ENCODE peak calls at places on chromosomes 7 and 10, in six cellular contexts. M is GM12891, K is K562, N is H1, S is HepG2, I is GM12878. Q is an unnamed sample.

GRCh38 chr10:95480102-95480900 is 80.9 kb downstream of the SORBS1 start:
- DNase-seq in M (no peak), K (peak; percentile 25), N (no peak), S (no peak), I (no peak), Q (no peak)

GRCh38 chr10:124090630-124091209 is 2.7 kb downstream of the CHST15 start:
- DNase-seq in M (no peak), K (no peak), N (no peak), S (peak; percentile 34), I (no peak), Q (no peak)

GRCh38 chr7:3832199-3832598 is 531.1 kb downstream of the SDK1 start:
- DNase-seq in M (no peak), K (no peak), N (no peak), S (no peak), I (no peak), Q (no peak)

GRCh38 chr7:66099232-66099550 is 15.5 kb upstream of the CRCP start:
- DNase-seq in M (no peak), K (no peak), N (no peak), S (no peak), I (no peak), Q (no peak)

GRCh38 chr7:98745722-98746318 is 124.0 kb downstream of the TMEM130 start:
- DNase-seq in M (peak; percentile 58), K (peak; percentile 84), N (no peak), S (peak; percentile 53), I (no peak), Q (peak; percentile 55)

GRCh38 chr7:96285579-96285978 is 36.3 kb downstream of the SLC25A13 start:
- DNase-seq in M (no peak), K (no peak), N (no peak), S (no peak), I (no peak), Q (no peak)

GRCh38 chr7:74234549-74234948 is 19.6 kb downstream of the RFC2 start:
- DNase-seq in M (no peak), K (no peak), N (no peak), S (no peak), I (no peak), Q (no peak)

GRCh38 chr7:45268013-45268412 is 110.4 kb downstream of the RAMP3 start:
- DNase-seq in M (no peak), K (no peak), N (no peak), S (no peak), I (no peak), Q (no peak)

GRCh38 chr10:35188954-35189353 is 62.3 kb downstream of the CREM start:
- DNase-seq in M (no peak), K (no peak), N (no peak), S (no peak), I (no peak), Q (no peak)

GRCh38 chr7:133936074-133936473 is 191.1 kb upstream of the LRGUK start:
- DNase-seq in M (no peak), K (no peak), N (no peak), S (no peak), I (no peak), Q (no peak)

GRCh38 chr7:112065758-112066157 is 140.4 kb downstream of the DOCK4 start:
- DNase-seq in M (no peak), K (no peak), N (no peak), S (no peak), I (no peak), Q (no peak)

GRCh38 chr7:128407751-128408708 is 1.8 kb downstream of the IMPDH1 start:
- DNase-seq in M (no peak), K (peak; percentile 30), N (no peak), S (no peak), I (no peak), Q (no peak)

GRCh38 chr10:114748270-114748669 is 73.3 kb upstream of the FHIP2A start:
- DNase-seq in M (no peak), K (no peak), N (no peak), S (no peak), I (no peak), Q (no peak)

GRCh38 chr10:15370212-15370740 is 813 bp downstream of the FAM171A1 start:
- DNase-seq in M (peak; percentile 17), K (peak; percentile 11), N (no peak), S (no peak), I (no peak), Q (peak; percentile 25)

DNA sequence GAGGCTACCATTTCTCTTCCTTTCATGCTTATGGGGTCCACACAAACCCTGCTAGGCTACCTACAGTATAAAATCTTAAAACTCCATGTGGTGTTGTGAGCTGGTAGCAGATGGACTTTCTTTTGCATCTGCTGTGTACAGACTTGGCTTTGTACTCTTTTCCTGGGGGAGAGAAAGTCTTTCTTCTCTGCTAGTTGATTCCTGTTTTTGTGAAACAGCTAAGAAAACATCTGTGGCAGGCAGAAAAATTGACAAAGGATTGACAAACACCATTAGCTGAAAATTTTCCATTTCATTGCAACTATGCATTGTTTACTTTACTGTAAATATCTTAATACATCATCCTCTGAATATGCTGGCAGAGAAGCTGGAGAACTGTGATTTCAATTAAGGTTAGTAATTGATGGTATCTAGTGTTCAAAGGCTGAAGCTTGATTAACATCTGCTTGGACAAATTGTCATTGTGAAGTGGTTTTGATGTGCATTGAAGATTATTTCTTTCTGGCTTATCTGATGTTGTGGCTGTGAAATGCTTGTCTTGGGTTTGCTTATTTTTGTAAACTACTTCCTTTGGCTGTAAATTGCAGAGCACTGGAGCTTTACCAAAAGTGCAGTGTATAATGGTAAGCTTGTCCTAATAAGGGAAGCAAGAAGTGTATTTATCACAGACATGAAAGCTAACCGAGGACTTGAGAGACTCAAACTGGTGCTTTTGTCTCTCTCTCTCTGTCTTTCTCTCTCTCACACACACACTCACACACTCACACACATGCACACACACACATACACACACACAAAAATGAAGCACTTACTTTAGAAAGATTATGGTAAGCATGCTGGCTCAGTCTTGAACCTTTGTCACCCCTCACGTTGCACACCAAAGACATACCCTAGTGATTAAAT is at the start of gene FOXP2:
- DNase-seq in M (no peak), K (no peak), N (no peak), S (peak; percentile 3), I (no peak), Q (no peak)
- TF ChIP-seq POLR2AphosphoS5 in M (no peak), K (no peak), N (no peak), S (no peak), I (no peak), Q (no peak)

GRCh38 chr7:151744656-151745055 is 132.3 kb downstream of the PRKAG2 start:
- DNase-seq in M (no peak), K (no peak), N (no peak), S (no peak), I (no peak), Q (no peak)

GRCh38 chr7:151745706-151746105 is 131.2 kb downstream of the PRKAG2 start:
- DNase-seq in M (no peak), K (no peak), N (no peak), S (no peak), I (no peak), Q (no peak)

GRCh38 chr7:151744051-151744580 is 132.8 kb downstream of the PRKAG2 start:
- DNase-seq in M (no peak), K (no peak), N (no peak), S (no peak), I (no peak), Q (no peak)

GRCh38 chr7:151743481-151743983 is 133.4 kb downstream of the PRKAG2 start:
- DNase-seq in M (no peak), K (no peak), N (no peak), S (no peak), I (no peak), Q (no peak)

GRCh38 chr7:151745090-151745638 is 131.8 kb downstream of the PRKAG2 start:
- DNase-seq in M (no peak), K (peak; percentile 47), N (no peak), S (peak; percentile 95), I (no peak), Q (no peak)
- TF ChIP-seq POLR2A in M (no peak), K (no peak), N (no peak), S (peak; percentile 34), I (no peak), Q (no peak)

DNA sequence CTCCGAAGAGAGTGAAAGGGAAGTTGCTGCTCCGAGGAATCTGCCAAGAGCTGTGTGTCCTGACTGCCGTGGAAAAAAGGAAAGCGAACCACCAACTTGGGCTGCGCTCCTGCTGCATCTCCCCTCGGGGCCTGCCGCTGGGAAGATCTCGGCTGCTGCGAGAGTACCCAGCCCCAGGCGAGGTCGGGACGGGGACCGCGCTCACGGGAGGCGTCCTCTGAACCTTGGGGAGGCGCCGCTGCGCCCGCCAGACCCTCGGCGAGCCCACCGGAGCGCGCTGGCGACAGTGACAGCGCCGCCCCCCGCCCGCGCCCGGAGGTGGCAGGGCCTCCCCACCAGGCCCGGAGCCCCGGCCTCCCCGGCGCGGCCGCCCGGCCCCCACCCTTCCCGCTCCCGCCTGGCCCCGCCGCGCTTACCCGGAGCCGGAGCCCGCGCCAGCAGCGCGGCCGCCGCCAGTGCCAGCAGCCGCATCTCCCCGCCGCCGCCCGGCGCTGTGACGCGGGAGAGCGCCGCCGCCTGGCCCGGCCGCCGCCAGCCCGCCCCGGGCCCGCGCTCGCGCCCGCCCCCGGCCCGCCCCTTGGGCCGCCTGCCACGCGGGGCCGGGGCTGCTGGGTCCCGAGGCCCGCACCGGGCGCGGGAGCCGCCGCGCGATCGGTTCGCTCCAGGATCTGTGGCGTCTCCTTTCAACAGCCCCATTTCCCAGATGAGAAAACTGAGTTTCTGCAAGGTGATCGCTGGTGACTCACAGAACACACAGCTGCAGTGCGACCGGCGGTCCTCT is at the start of gene VSTM4:
- DNase-seq in M (peak; percentile 36), K (peak; percentile 54), N (no peak), S (no peak), I (no peak), Q (no peak)
- TF ChIP-seq TAF1 in M (no peak), K (peak; percentile 17), N (no peak), S (no peak), I (no peak), Q (no peak)

GRCh38 chr7:55140981-55141278 is 122.1 kb downstream of the EGFR start:
- DNase-seq in M (no peak), K (no peak), N (no peak), S (no peak), I (no peak), Q (no peak)

GRCh38 chr7:55142919-55143600 is 124.2 kb downstream of the EGFR start:
- DNase-seq in M (no peak), K (no peak), N (no peak), S (no peak), I (no peak), Q (no peak)

GRCh38 chr7:55144333-55144954 is 125.6 kb downstream of the EGFR start:
- DNase-seq in M (no peak), K (peak; percentile 27), N (no peak), S (no peak), I (no peak), Q (no peak)

GRCh38 chr7:55138663-55139062 is 119.8 kb downstream of the EGFR start:
- DNase-seq in M (no peak), K (no peak), N (no peak), S (no peak), I (no peak), Q (no peak)

DNA sequence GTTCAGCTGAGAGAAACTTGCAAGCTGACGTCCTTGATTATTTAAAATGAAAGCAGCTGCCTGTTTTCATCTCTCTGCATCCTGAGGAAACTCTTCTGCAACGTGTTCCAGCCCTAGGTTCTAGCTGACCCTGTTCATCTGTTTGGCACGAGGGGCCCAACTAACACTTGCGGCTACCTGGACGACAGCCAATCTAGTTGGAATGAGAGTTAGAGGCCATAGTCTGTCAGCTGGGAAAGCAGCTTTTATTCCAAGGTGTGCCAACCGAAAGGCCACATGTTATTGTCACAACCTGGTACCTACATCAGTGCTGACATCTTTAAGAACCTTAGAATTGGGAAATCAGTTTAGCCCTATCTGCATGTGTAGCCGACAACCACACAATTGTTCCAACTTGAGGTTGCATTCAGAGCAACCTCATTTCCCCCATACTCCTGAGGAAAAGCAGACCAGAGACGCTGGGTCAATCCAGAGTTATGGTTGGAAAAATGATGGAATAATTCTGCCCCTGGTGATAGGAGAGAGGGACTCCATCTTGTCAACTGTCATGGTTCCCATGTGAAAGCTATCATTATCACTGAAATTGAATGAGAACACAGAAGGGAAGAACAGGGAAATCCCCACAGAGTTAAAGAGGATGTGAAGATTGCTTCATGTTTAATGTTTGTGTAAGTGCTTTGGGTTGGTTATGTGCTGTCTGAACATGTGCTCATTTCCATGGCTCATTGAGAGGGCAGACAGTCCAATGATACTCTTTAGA is 121.6 kb downstream of the EGFR start:
- DNase-seq in M (no peak), K (no peak), N (no peak), S (no peak), I (peak; percentile 63), Q (no peak)
- TF ChIP-seq POLR2AphosphoS5 in M (no peak), K (no peak), N (no peak), S (no peak), I (no peak), Q (no peak)

Q was measured in GM12892.